ENCODE peak calls at places on chromosomes 6 and 20, in ten cellular contexts. G is Kasumi-1; Y is SW 1271; N is HTR-8/SVneo; C is GM06990; E is effector CD4-positive, alpha-beta T cell; H is hippocampal formation; J is Panc1; K is iris pigment epithelial cell; I is activated T-helper 9 cell treated with anti-CD3 and anti-CD28 coated beads, Interleukin-2, amount 50 U/mL, for 16 hours. W is an unnamed sample.

GRCh38 chr6:106513813-106514212 is 115.5 kb downstream of the RTN4IP1 start:
- DNase-seq in E (no peak), I (no peak), N (no peak), C (no peak), K (no peak), G (no peak), J (no peak), H (no peak), Y (no peak), W (no peak)

GRCh38 chr6:13248053-13248452 is 80.3 kb downstream of the TBC1D7 start:
- DNase-seq in E (no peak), K (peak; percentile 63), N (no peak), Y (no peak), G (no peak), I (no peak), H (no peak), J (no peak), C (no peak), W (no peak)

GRCh38 chr6:32255212-32256153 is 31.6 kb upstream of the NOTCH4 start:
- DNase-seq in I (peak; percentile 51), H (peak; percentile 47), Y (peak; percentile 77), E (peak; percentile 35), J (peak; percentile 63), K (peak; percentile 96), N (peak; percentile 89), C (peak; percentile 52), G (peak; percentile 35), W (peak; percentile 54)

GRCh38 chr20:50554694-50555579 is 44.8 kb downstream of the PTPN1 start:
- DNase-seq in J (no peak), C (no peak), G (no peak), K (no peak), I (no peak), Y (no peak), H (no peak), E (no peak), N (no peak), W (no peak)

GRCh38 chr20:44522841-44523240 is 971 bp upstream of the SERINC3 start:
- DNase-seq in J (no peak), E (no peak), K (no peak), H (no peak), C (no peak), N (no peak), G (no peak), I (no peak), Y (no peak), W (no peak)

GRCh38 chr20:40225596-40225995 is 463.4 kb downstream of the MAFB start:
- DNase-seq in N (no peak), Y (no peak), C (no peak), G (no peak), I (no peak), H (no peak), J (no peak), E (no peak), K (no peak), W (no peak)

GRCh38 chr20:19932170-19932667 is 84.9 kb upstream of the NAA20 start:
- DNase-seq in N (no peak), K (peak; percentile 87), G (peak; percentile 27), Y (no peak), J (no peak), C (no peak), I (no peak), E (no peak), H (no peak), W (no peak)

GRCh38 chr20:32484221-32485125 is 100.7 kb downstream of the NOL4L start:
- DNase-seq in Y (peak; percentile 71), J (no peak), N (no peak), K (no peak), G (no peak), H (no peak), I (peak; percentile 17), E (peak; percentile 27), C (no peak), W (peak; percentile 34)

GRCh38 chr6:15621203-15622044 is 41.4 kb downstream of the DTNBP1 start:
- DNase-seq in K (peak; percentile 51), G (peak; percentile 83), I (no peak), J (no peak), N (no peak), Y (no peak), H (no peak), E (no peak), C (peak; percentile 53), W (no peak)

GRCh38 chr6:3940703-3941102 is 91.5 kb downstream of the FAM50B start:
- DNase-seq in K (no peak), I (no peak), G (no peak), N (no peak), Y (no peak), H (peak; percentile 63), J (no peak), E (no peak), C (no peak), W (no peak)

GRCh38 chr6:50110557-50110956 is 60.8 kb upstream of the DEFB112 start:
- DNase-seq in E (no peak), C (no peak), G (no peak), N (no peak), J (no peak), K (no peak), H (no peak), Y (no peak), I (no peak), W (no peak)

GRCh38 chr20:1848378-1848777 is 46.8 kb upstream of the SIRPA start:
- DNase-seq in N (no peak), I (no peak), C (no peak), K (no peak), G (no peak), E (no peak), J (no peak), H (no peak), Y (no peak), W (no peak)

GRCh38 chr20:1533059-1533458 is 24.4 kb downstream of the SIRPD start:
- DNase-seq in J (no peak), G (peak; percentile 59), K (no peak), H (no peak), Y (no peak), N (peak; percentile 24), C (no peak), I (no peak), E (no peak), W (no peak)

GRCh38 chr20:58131111-58131510 is 97.3 kb downstream of the ANKRD60 start:
- DNase-seq in G (no peak), H (no peak), Y (no peak), E (no peak), C (no peak), J (no peak), K (peak; percentile 69), N (no peak), I (no peak), W (no peak)

GRCh38 chr20:40760399-40760798 is 71.4 kb upstream of the MAFB start:
- DNase-seq in K (no peak), I (no peak), C (no peak), H (no peak), Y (no peak), N (no peak), J (no peak), G (no peak), E (no peak), W (no peak)

GRCh38 chr20:41300383-41300782 is 17.1 kb downstream of the ZHX3 start:
- DNase-seq in Y (no peak), I (no peak), H (no peak), N (no peak), K (no peak), E (no peak), C (no peak), G (no peak), J (no peak), W (no peak)

GRCh38 chr6:139764498-139764986 is 390.1 kb upstream of the CITED2 start:
- DNase-seq in Y (peak; percentile 87), N (peak; percentile 54), E (no peak), C (peak; percentile 20), I (no peak), H (peak; percentile 4), G (peak; percentile 86), J (peak; percentile 96), K (peak; percentile 98), W (no peak)

GRCh38 chr20:31674895-31675827 is 37.4 kb downstream of the COX4I2 start:
- DNase-seq in N (no peak), C (peak; percentile 43), H (peak; percentile 64), J (no peak), G (peak; percentile 98), Y (peak; percentile 83), E (peak; percentile 48), K (peak; percentile 81), I (peak; percentile 41), W (peak; percentile 26)

GRCh38 chr6:88445188-88445958 is 279.2 kb upstream of the CNR1 start:
- DNase-seq in K (no peak), N (no peak), E (no peak), J (no peak), Y (no peak), G (no peak), C (no peak), I (no peak), H (no peak), W (no peak)

GRCh38 chr6:38435330-38435729 is 204.4 kb downstream of the BTBD9 start:
- DNase-seq in I (no peak), C (no peak), N (no peak), E (no peak), H (no peak), G (no peak), K (no peak), Y (no peak), J (no peak), W (no peak)

GRCh38 chr6:38058022-38058421 is 238.5 kb downstream of the ZFAND3 start:
- DNase-seq in E (no peak), H (no peak), I (peak; percentile 17), J (no peak), G (no peak), C (peak; percentile 38), Y (no peak), N (peak; percentile 34), K (peak; percentile 83), W (no peak)

GRCh38 chr6:128388380-128388779 is 132.0 kb downstream of the PTPRK start:
- DNase-seq in I (no peak), K (no peak), N (no peak), C (no peak), H (no peak), G (no peak), J (no peak), E (no peak), Y (no peak), W (no peak)

GRCh38 chr20:38195521-38195920 is 30.5 kb upstream of the TGM2 start:
- DNase-seq in K (no peak), H (no peak), J (no peak), G (no peak), Y (no peak), E (no peak), N (no peak), I (no peak), C (no peak), W (no peak)

GRCh38 chr6:49541210-49541724 is 9.2 kb upstream of the C6orf141 start:
- DNase-seq in K (peak; percentile 94), E (no peak), G (no peak), Y (peak; percentile 22), H (no peak), C (no peak), N (peak; percentile 75), J (no peak), I (no peak), W (no peak)

GRCh38 chr6:112956696-112957525 is 609.8 kb downstream of the RFPL4B start:
- DNase-seq in N (no peak), G (peak; percentile 30), C (no peak), J (no peak), K (peak; percentile 90), E (no peak), I (no peak), Y (no peak), H (no peak), W (no peak)

GRCh38 chr6:143060354-143060805 is 309 bp upstream of the AIG1 start:
- DNase-seq in H (peak; percentile 81), N (peak; percentile 73), I (peak; percentile 67), J (no peak), E (peak; percentile 67), C (peak; percentile 83), Y (peak; percentile 75), G (peak; percentile 42), K (peak; percentile 86), W (peak; percentile 74)

GRCh38 chr6:33276864-33277662 is at the start of gene B3GALT4:
- DNase-seq in Y (peak; percentile 40), I (peak; percentile 62), G (peak; percentile 69), K (peak; percentile 79), H (peak; percentile 58), J (no peak), E (peak; percentile 59), C (peak; percentile 94), N (peak; percentile 39), W (peak; percentile 77)

GRCh38 chr6:169335301-169335700 is 81.7 kb upstream of the THBS2 start:
- DNase-seq in G (no peak), K (no peak), E (no peak), Y (no peak), J (no peak), H (no peak), I (no peak), N (no peak), C (no peak), W (no peak)

W was measured in activated B cell treated with CpG ODN at 0.5 μM for 24 hours.